ENCODE peak calls at places on chromosomes 2 and 18, in five cellular contexts. Q is stimulated activated naive CD8-positive, alpha-beta T cell treated with anti-CD3 and anti-CD28 coated beads, Interleukin-15, Interleukin-2, amounts not matched to agents 100 U/mL and 50 U/mL, for 24 hours; U is MV-4-11; J is mammary epithelial cell; N is AG08396. Z is an unnamed sample.

GRCh38 chr18:74050807-74051206 is 96.8 kb downstream of the FBXO15 start:
- DNase-seq in Q (no peak), U (no peak), J (no peak), N (no peak), Z (no peak)

GRCh38 chr2:203077458-203077857 is 62.8 kb downstream of the NBEAL1 start:
- DNase-seq in Q (no peak), U (no peak), J (no peak), N (peak), Z (no peak)

GRCh38 chr2:60819155-60819862 is 62.1 kb upstream of the REL start:
- DNase-seq in Q (peak), U (no peak), J (no peak), N (no peak), Z (no peak)

GRCh38 chr2:221750317-221750716 is 178.2 kb upstream of the EPHA4 start:
- DNase-seq in Q (no peak), U (no peak), J (no peak), N (no peak), Z (no peak)

GRCh38 chr18:37299471-37300304 is 265.9 kb downstream of the CELF4 start:
- DNase-seq in Q (no peak), U (peak), J (peak), N (peak), Z (no peak)

GRCh38 chr2:8135051-8135675 is 546.7 kb upstream of the ID2 start:
- DNase-seq in Q (no peak), U (peak), J (no peak), N (no peak), Z (no peak)

GRCh38 chr2:165499131-165499530 is 29.6 kb downstream of the CSRNP3 start:
- DNase-seq in Q (no peak), U (no peak), J (no peak), N (no peak), Z (no peak)

GRCh38 chr18:46402396-46402795 is 254.6 kb downstream of the LOXHD1 start:
- DNase-seq in Q (no peak), U (no peak), J (no peak), N (no peak), Z (no peak)

GRCh38 chr18:22900558-22901183 is 32.5 kb upstream of the RBBP8 start:
- DNase-seq in Q (no peak), U (no peak), J (no peak), N (peak), Z (no peak)

GRCh38 chr18:39274535-39274934 is 1708.9 kb upstream of the CELF4 start:
- DNase-seq in Q (no peak), U (no peak), J (peak), N (no peak), Z (no peak)

GRCh38 chr2:16617282-16618266 is 48.1 kb downstream of the CYRIA start:
- DNase-seq in Q (no peak), U (peak), J (no peak), N (peak), Z (peak)

GRCh38 chr2:216188956-216189355 is 79.8 kb downstream of the XRCC5 start:
- DNase-seq in Q (no peak), U (no peak), J (peak), N (no peak), Z (no peak)

GRCh38 chr2:214547931-214548330 is 137.1 kb downstream of the VWC2L start:
- DNase-seq in Q (no peak), U (no peak), J (peak), N (no peak), Z (no peak)

GRCh38 chr2:20186078-20186854 is 38.7 kb downstream of the SDC1 start:
- DNase-seq in Q (no peak), U (peak), J (no peak), N (no peak), Z (peak)

GRCh38 chr2:135904590-135904989 is 28.3 kb upstream of the MCM6 start:
- DNase-seq in Q (no peak), U (no peak), J (peak), N (peak), Z (no peak)

GRCh38 chr2:39871291-39871761 is 92.3 kb upstream of the THUMPD2 start:
- DNase-seq in Q (no peak), U (peak), J (peak), N (peak), Z (no peak)

GRCh38 chr18:49151482-49151881 is 200.7 kb upstream of the SMAD7 start:
- DNase-seq in Q (no peak), U (no peak), J (no peak), N (no peak), Z (no peak)

GRCh38 chr2:15703365-15703869 is 111.7 kb downstream of the DDX1 start:
- DNase-seq in Q (no peak), U (no peak), J (no peak), N (no peak), Z (no peak)

GRCh38 chr2:127052771-127053691 is 53.9 kb downstream of the BIN1 start:
- DNase-seq in Q (no peak), U (no peak), J (no peak), N (no peak), Z (no peak)

GRCh38 chr2:218607436-218608115 is at the start of gene PLCD4:
- DNase-seq in Q (no peak), U (no peak), J (peak), N (peak), Z (no peak)

GRCh38 chr2:86337235-86338099 is at the start of gene REEP1:
- DNase-seq in Q (peak), U (no peak), J (peak), N (peak), Z (no peak)

GRCh38 chr2:215756351-215756731 is 257.0 kb downstream of the MREG start:
- DNase-seq in Q (no peak), U (no peak), J (no peak), N (no peak), Z (no peak)

GRCh38 chr2:8692783-8693768 is 11.2 kb downstream of the ID2 start:
- DNase-seq in Q (peak), U (no peak), J (peak), N (peak), Z (no peak)

GRCh38 chr2:64731746-64732145 is 78.0 kb upstream of the SERTAD2 start:
- DNase-seq in Q (no peak), U (peak), J (no peak), N (no peak), Z (peak)

GRCh38 chr2:234429265-234429664 is 67.6 kb downstream of the ARL4C start:
- DNase-seq in Q (no peak), U (no peak), J (no peak), N (no peak), Z (no peak)

GRCh38 chr2:196591621-196592022 is 47.9 kb upstream of the CCDC150 start:
- DNase-seq in Q (no peak), U (no peak), J (no peak), N (no peak), Z (no peak)

GRCh38 chr2:28252308-28252707 is 140.3 kb upstream of the FOSL2 start:
- DNase-seq in Q (peak), U (peak), J (no peak), N (no peak), Z (no peak)